ENCODE peak calls at places on chromosomes 2 and 18, in four cellular contexts. S, V, T and K are unnamed samples.

GRCh38 chr2:161085041-161085598 is 75.1 kb upstream of the TANK start:
- DNase-seq in S (no peak), V (no peak), T (no peak), K (no peak)

GRCh38 chr2:27815860-27816438 is 44.4 kb downstream of the MRPL33 start:
- DNase-seq in S (no peak), V (no peak), T (no peak), K (no peak)

GRCh38 chr18:75923169-75923568 is 495.7 kb upstream of the SMIM21 start:
- DNase-seq in S (no peak), V (no peak), T (no peak), K (peak)

GRCh38 chr2:180507028-180507427 is 473.4 kb upstream of the UBE2E3 start:
- DNase-seq in S (no peak), V (no peak), T (no peak), K (no peak)

GRCh38 chr2:5459041-5459440 is 233.1 kb upstream of the SOX11 start:
- DNase-seq in S (no peak), V (no peak), T (no peak), K (no peak)

GRCh38 chr2:47346-48218 is 1.3 kb upstream of the FAM110C start:
- DNase-seq in S (no peak), V (no peak), T (no peak), K (no peak)

GRCh38 chr2:6877402-6878305 is at the start of gene RSAD2:
- DNase-seq in S (peak), V (peak), T (peak), K (no peak)

GRCh38 chr18:57743008-57743407 is 60.1 kb downstream of the ATP8B1 start:
- DNase-seq in S (no peak), V (no peak), T (no peak), K (no peak)

GRCh38 chr2:99810241-99810640 is 320.4 kb upstream of the REV1 start:
- DNase-seq in S (no peak), V (no peak), T (no peak), K (no peak)

GRCh38 chr18:3345452-3345851 is 83.5 kb downstream of the MYL12B start:
- DNase-seq in S (no peak), V (no peak), T (no peak), K (no peak)

GRCh38 chr2:23381084-23381483 is 3.9 kb upstream of the KLHL29 start:
- DNase-seq in S (no peak), V (peak), T (peak), K (peak)

GRCh38 chr2:10398496-10398895 is 49.6 kb downstream of the ODC1 start:
- DNase-seq in S (no peak), V (no peak), T (no peak), K (no peak)

GRCh38 chr2:10400978-10401951 is 46.9 kb downstream of the ODC1 start:
- DNase-seq in S (no peak), V (peak), T (no peak), K (no peak)

GRCh38 chr2:10399358-10399757 is 48.8 kb downstream of the ODC1 start:
- DNase-seq in S (no peak), V (no peak), T (no peak), K (no peak)

GRCh38 chr2:10400002-10400401 is 48.1 kb downstream of the ODC1 start:
- DNase-seq in S (no peak), V (no peak), T (no peak), K (no peak)

DNA sequence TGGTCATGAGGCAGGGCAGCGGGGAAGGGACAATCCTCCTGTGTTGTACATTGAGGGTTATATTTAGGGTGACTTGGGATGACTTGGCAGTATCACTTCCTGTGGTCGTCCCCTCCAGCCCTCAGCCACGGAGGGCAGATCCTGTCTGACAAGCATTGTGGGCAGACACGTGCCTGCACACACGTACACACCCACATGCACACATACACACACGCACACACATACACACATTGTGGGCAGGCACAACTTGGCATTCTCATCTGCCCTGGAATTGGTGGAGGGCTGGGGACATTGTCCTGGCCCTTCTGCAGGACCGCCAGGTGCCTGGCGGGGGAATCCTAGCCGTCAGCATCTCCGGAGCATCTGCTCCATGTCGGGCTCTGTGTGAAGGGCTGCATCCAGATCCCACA is 47.6 kb downstream of the ODC1 start:
- DNase-seq in S (no peak), V (no peak), T (peak), K (no peak)
- TF ChIP-seq EP300 in S (no peak), V (no peak), T (no peak), K (no peak)

GRCh38 chr2:163640542-163641195 is 95.1 kb downstream of the FIGN start:
- DNase-seq in S (no peak), V (no peak), T (no peak), K (no peak)

GRCh38 chr2:163641986-163642385 is 93.8 kb downstream of the FIGN start:
- DNase-seq in S (no peak), V (no peak), T (no peak), K (no peak)

GRCh38 chr2:163633296-163633695 is 102.5 kb downstream of the FIGN start:
- DNase-seq in S (no peak), V (no peak), T (no peak), K (no peak)

DNA sequence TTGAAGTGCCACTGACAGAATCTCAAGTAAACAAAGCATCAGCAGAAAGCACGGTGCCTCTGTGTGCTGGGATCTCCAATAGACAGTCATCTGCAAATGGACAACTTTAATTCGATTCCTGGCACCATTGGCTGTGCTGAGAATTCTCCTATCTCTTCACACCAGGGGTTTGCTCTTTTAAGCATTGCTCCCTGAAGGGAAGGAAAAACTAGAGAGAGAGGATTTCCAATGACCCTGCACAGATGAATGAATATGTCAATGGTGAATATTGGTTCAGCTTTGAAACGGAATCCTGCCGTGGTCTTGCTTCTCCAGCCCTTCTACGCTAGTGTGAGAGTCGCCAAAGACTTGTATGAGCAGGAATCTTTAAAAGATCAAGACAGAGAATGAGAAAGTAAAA is 97.9 kb downstream of the FIGN start:
- DNase-seq in S (no peak), V (no peak), T (no peak), K (no peak)
- H3K4me2 ChIP-seq in S (no peak), V (no peak), T (no peak), K (no peak)

GRCh38 chr18:77482190-77482928 is 232.7 kb downstream of the GALR1 start:
- DNase-seq in S (no peak), V (no peak), T (no peak), K (no peak)

GRCh38 chr18:77486985-77487384 is 237.3 kb downstream of the GALR1 start:
- DNase-seq in S (no peak), V (no peak), T (no peak), K (no peak)

DNA sequence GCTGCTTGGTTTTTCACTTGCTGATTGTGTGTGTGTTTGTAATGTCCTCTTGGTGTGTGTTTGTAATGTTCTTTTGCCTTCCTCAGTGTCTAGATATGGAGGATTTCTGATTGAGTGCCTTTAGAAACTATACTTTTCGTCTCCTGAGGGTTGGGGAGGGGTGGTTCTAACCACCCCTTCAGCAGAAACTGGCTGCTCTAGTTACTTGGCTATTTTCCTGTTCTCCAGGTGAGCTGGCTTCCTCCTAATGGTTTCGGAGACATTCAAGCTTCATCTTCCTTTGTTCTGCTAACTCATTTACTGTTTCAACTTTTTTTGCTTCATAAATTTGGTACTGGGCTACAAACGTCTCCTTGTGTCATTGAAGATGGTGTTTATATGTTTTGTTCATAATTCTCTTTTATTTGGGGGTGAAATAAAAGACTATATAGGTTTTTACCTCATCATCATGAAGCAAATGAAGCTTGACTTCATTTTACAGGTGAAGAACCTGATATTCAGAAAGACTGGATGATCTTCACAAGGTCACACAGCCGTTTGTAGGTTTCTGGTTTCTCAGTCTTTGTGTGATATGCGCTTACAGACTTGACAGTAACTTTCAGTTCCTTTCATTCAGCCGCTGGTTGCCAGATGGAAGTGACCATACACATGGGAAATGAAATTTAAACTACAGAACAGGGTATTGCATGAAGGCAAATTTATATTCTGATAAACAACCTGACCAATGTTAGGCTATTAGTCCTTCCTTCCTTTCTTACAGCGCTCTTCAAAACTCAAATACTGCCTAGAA is 238.5 kb downstream of the GALR1 start:
- DNase-seq in S (no peak), V (no peak), T (no peak), K (no peak)
- TF ChIP-seq ESRRA in S (no peak), V (no peak), T (no peak), K (no peak)

GRCh38 chr2:88639865-88640264 is 12.6 kb upstream of the EIF2AK3 start:
- DNase-seq in S (no peak), V (peak), T (no peak), K (no peak)
- TF ChIP-seq EP300 in S (no peak), V (no peak), T (no peak), K (no peak)